ENCODE peak calls at places on chromosomes 2 and 18, in ten cellular contexts. R, U, F, L, Q, D, P, E, V and O are unnamed samples.

GRCh38 chr2:127421116-127421800 is 3.0 kb downstream of the PROC start:
- DNase-seq in R (no peak), U (no peak), F (no peak), L (no peak), Q (no peak), D (no peak), P (no peak), E (no peak), V (no peak), O (no peak)

GRCh38 chr2:1872602-1873183 is 128.4 kb upstream of the PXDN start:
- DNase-seq in R (no peak), U (no peak), F (no peak), L (no peak), Q (no peak), D (no peak), P (no peak), E (no peak), V (no peak), O (no peak)

GRCh38 chr2:220434365-220434764 is 806.9 kb downstream of the SLC4A3 start:
- DNase-seq in R (peak; percentile 97), U (peak; percentile 34), F (no peak), L (no peak), Q (no peak), D (no peak), P (no peak), E (no peak), V (no peak), O (no peak)

GRCh38 chr2:182717451-182718215 is 1.6 kb downstream of the DNAJC10 start:
- DNase-seq in R (no peak), U (no peak), F (no peak), L (no peak), Q (peak; percentile 45), D (no peak), P (no peak), E (no peak), V (no peak), O (no peak)

GRCh38 chr18:49017813-49018552 is 67.2 kb upstream of the SMAD7 start:
- DNase-seq in R (no peak), U (no peak), F (no peak), L (no peak), Q (no peak), D (peak; percentile 6), P (no peak), E (no peak), V (peak; percentile 22), O (no peak)

GRCh38 chr2:239772721-239773120 is 252.4 kb downstream of the NDUFA10 start:
- DNase-seq in R (no peak), U (no peak), F (no peak), L (no peak), Q (no peak), D (no peak), P (no peak), E (no peak), V (no peak), O (no peak)

GRCh38 chr2:27078267-27079194 is at the start of gene EMILIN1:
- DNase-seq in R (peak; percentile 96), U (peak; percentile 83), F (peak; percentile 14), L (peak; percentile 56), Q (no peak), D (peak; percentile 73), P (no peak), E (peak; percentile 93), V (peak; percentile 97), O (peak; percentile 83)

GRCh38 chr2:1995987-1996386 is 251.7 kb upstream of the PXDN start:
- DNase-seq in R (no peak), U (no peak), F (no peak), L (no peak), Q (no peak), D (no peak), P (no peak), E (no peak), V (no peak), O (no peak)

GRCh38 chr2:150126143-150126725 is 361.2 kb downstream of the RND3 start:
- DNase-seq in R (peak; percentile 43), U (no peak), F (no peak), L (no peak), Q (no peak), D (no peak), P (no peak), E (no peak), V (no peak), O (no peak)

GRCh38 chr18:22913861-22914260 is 19.3 kb upstream of the RBBP8 start:
- DNase-seq in R (no peak), U (no peak), F (no peak), L (peak; percentile 87), Q (no peak), D (peak; percentile 79), P (no peak), E (no peak), V (no peak), O (no peak)

GRCh38 chr2:239751719-239752355 is 273.3 kb downstream of the NDUFA10 start:
- DNase-seq in R (no peak), U (no peak), F (no peak), L (no peak), Q (no peak), D (no peak), P (no peak), E (no peak), V (no peak), O (no peak)

GRCh38 chr18:75802681-75803080 is 375.2 kb upstream of the SMIM21 start:
- DNase-seq in R (no peak), U (no peak), F (no peak), L (no peak), Q (no peak), D (no peak), P (no peak), E (no peak), V (no peak), O (no peak)

GRCh38 chr2:65458999-65459398 is 26.6 kb upstream of the SPRED2 start:
- DNase-seq in R (peak; percentile 43), U (peak; percentile 47), F (no peak), L (no peak), Q (no peak), D (no peak), P (no peak), E (no peak), V (no peak), O (peak; percentile 16)

GRCh38 chr2:104340879-104341812 is 512.8 kb upstream of the POU3F3 start:
- DNase-seq in R (no peak), U (no peak), F (no peak), L (no peak), Q (no peak), D (no peak), P (no peak), E (no peak), V (no peak), O (no peak)

GRCh38 chr2:128793414-128793813 is 474.7 kb upstream of the HS6ST1 start:
- DNase-seq in R (no peak), U (no peak), F (no peak), L (no peak), Q (no peak), D (no peak), P (no peak), E (no peak), V (no peak), O (no peak)

GRCh38 chr18:3151379-3152264 is 68.1 kb downstream of the MYOM1 start:
- DNase-seq in R (peak; percentile 52), U (no peak), F (no peak), L (peak; percentile 82), Q (peak; percentile 66), D (no peak), P (peak; percentile 28), E (no peak), V (peak; percentile 64), O (no peak)

GRCh38 chr18:55513199-55513598 is 74.8 kb downstream of the TCF4 start:
- DNase-seq in R (no peak), U (no peak), F (no peak), L (no peak), Q (no peak), D (no peak), P (no peak), E (no peak), V (no peak), O (no peak)

GRCh38 chr18:30328839-30329238 is 713.7 kb downstream of the DSC3 start:
- DNase-seq in R (no peak), U (no peak), F (no peak), L (no peak), Q (no peak), D (no peak), P (no peak), E (no peak), V (no peak), O (no peak)

GRCh38 chr18:27600245-27600644 is 415.1 kb upstream of the CHST9 start:
- DNase-seq in R (no peak), U (no peak), F (no peak), L (no peak), Q (no peak), D (no peak), P (no peak), E (no peak), V (no peak), O (no peak)